ENCODE peak calls at places on chromosomes 16 and 17, in seven cellular contexts. One of them, this sample, is unnamed.

GRCh38 chr17:16940116-16940881 is 31.6 kb downstream of the TNFRSF13B start:
- DNase-seq in K562: no peak
- DNase-seq in H1: peak; percentile 31
- DNase-seq in HepG2: no peak
- DNase-seq in GM12878: no peak
- DNase-seq in SK-N-SH: no peak
- DNase-seq in HCT116: no peak
- DNase-seq in this sample: no peak

GRCh38 chr16:85564277-85565051 is 48.7 kb upstream of the GSE1 start:
- DNase-seq in GM12878: no peak
- DNase-seq in SK-N-SH: no peak
- DNase-seq in HCT116: no peak
- DNase-seq in H1: no peak
- DNase-seq in HepG2: no peak
- DNase-seq in K562: peak; percentile 81
- DNase-seq in this sample: peak; percentile 87

GRCh38 chr17:14866266-14866665 is 398.9 kb downstream of the PMP22 start:
- DNase-seq in HepG2: no peak
- DNase-seq in SK-N-SH: no peak
- DNase-seq in H1: no peak
- DNase-seq in K562: no peak
- DNase-seq in HCT116: no peak
- DNase-seq in GM12878: no peak
- DNase-seq in this sample: no peak

GRCh38 chr17:44363613-44364159 is at the start of gene FAM171A2:
- DNase-seq in HepG2: no peak
- DNase-seq in K562: peak; percentile 78
- DNase-seq in H1: no peak
- DNase-seq in GM12878: no peak
- DNase-seq in SK-N-SH: peak; percentile 97
- DNase-seq in HCT116: no peak
- DNase-seq in this sample: peak; percentile 71

GRCh38 chr17:45345554-45346254 is 28.9 kb upstream of the MAP3K14 start:
- DNase-seq in H1: no peak
- DNase-seq in GM12878: no peak
- DNase-seq in HCT116: no peak
- DNase-seq in HepG2: no peak
- DNase-seq in K562: peak; percentile 93
- DNase-seq in SK-N-SH: no peak
- DNase-seq in this sample: no peak

GRCh38 chr17:64150237-64151015 is 20.5 kb upstream of the ERN1 start:
- DNase-seq in HepG2: peak; percentile 99
- DNase-seq in K562: no peak
- DNase-seq in H1: no peak
- DNase-seq in SK-N-SH: no peak
- DNase-seq in GM12878: no peak
- DNase-seq in HCT116: no peak
- DNase-seq in this sample: no peak

GRCh38 chr17:77735341-77736206 is 222.9 kb upstream of the TNRC6C start:
- DNase-seq in SK-N-SH: peak; percentile 82
- DNase-seq in H1: no peak
- DNase-seq in GM12878: no peak
- DNase-seq in HCT116: no peak
- DNase-seq in HepG2: no peak
- DNase-seq in K562: peak; percentile 74
- DNase-seq in this sample: peak; percentile 48

GRCh38 chr16:11665071-11665491 is 3.2 kb upstream of the SNN start:
- DNase-seq in HepG2: no peak
- DNase-seq in GM12878: no peak
- DNase-seq in SK-N-SH: no peak
- DNase-seq in K562: no peak
- DNase-seq in HCT116: no peak
- DNase-seq in H1: no peak
- DNase-seq in this sample: no peak

GRCh38 chr17:1413281-1413791 is 13.3 kb upstream of the YWHAE start:
- DNase-seq in K562: peak; percentile 73
- DNase-seq in H1: no peak
- DNase-seq in GM12878: no peak
- DNase-seq in HepG2: peak; percentile 77
- DNase-seq in SK-N-SH: peak; percentile 54
- DNase-seq in HCT116: no peak
- DNase-seq in this sample: no peak

GRCh38 chr17:73211745-73212144 is 18.9 kb downstream of the COG1 start:
- DNase-seq in HCT116: no peak
- DNase-seq in SK-N-SH: no peak
- DNase-seq in H1: no peak
- DNase-seq in K562: no peak
- DNase-seq in GM12878: no peak
- DNase-seq in HepG2: no peak
- DNase-seq in this sample: no peak

GRCh38 chr17:4453821-4454591 is 20.3 kb downstream of the SPNS3 start:
- DNase-seq in HCT116: no peak
- DNase-seq in K562: no peak
- DNase-seq in SK-N-SH: no peak
- DNase-seq in H1: no peak
- DNase-seq in GM12878: no peak
- DNase-seq in HepG2: peak; percentile 82
- DNase-seq in this sample: no peak
- TF ChIP-seq JUND in HCT116: no peak
- TF ChIP-seq JUND in K562: no peak
- TF ChIP-seq JUND in SK-N-SH: no peak
- TF ChIP-seq JUND in H1: no peak
- TF ChIP-seq JUND in GM12878: no peak
- TF ChIP-seq JUND in HepG2: peak; percentile 57
- TF ChIP-seq JUND in this sample: no peak

DNA sequence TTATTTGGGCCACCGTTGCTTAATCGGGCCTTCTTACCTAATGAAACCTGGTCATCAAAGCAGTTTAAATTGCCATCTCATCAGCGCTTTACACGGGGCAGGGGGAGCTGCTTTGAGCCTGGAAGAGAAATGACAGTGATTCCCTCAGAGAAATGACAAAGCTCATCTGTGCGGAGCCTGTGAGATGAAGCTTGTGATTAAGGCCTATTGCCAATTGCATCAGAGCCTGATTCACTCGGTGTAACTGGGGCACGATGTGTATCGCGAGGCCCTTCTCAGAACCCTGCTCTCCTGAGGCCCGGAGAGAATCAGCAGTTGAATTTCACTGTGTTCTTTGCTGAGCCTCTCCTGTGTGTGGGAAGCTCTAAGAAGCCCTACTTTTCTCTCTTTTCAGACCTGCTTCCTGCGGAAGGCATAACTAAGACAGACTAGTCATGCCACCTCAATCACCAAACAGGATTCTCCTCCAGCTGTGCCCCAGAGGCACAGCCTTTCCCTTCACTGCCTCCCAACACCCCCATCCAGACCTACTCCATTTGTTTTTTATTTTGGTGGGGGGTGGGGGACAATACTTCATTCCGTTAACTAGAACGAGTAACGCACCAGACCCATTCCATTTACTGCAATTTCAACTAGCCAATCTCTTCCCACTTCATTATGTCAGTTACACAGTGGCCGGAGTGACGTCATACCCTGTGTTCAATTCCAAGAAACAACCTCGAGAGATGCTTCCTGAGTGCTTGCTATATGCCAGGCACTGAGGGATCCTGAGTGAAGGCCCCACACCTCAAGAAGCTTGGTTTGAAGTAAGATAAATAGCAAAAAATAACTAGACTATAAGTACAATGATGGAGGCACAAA is 8.9 kb upstream of the SIAH1 start:
- DNase-seq in H1: no peak
- DNase-seq in SK-N-SH: peak; percentile 67
- DNase-seq in K562: peak; percentile 51
- DNase-seq in HepG2: no peak
- DNase-seq in HCT116: no peak
- DNase-seq in GM12878: no peak
- DNase-seq in this sample: no peak
- TF ChIP-seq JUND in H1: no peak
- TF ChIP-seq JUND in SK-N-SH: no peak
- TF ChIP-seq JUND in K562: peak; percentile 56
- TF ChIP-seq JUND in HepG2: no peak
- TF ChIP-seq JUND in HCT116: no peak
- TF ChIP-seq JUND in GM12878: no peak
- TF ChIP-seq JUND in this sample: no peak

GRCh38 chr16:54291107-54291980 is 4.8 kb upstream of the IRX3 start:
- DNase-seq in K562: no peak
- DNase-seq in H1: no peak
- DNase-seq in HCT116: no peak
- DNase-seq in GM12878: no peak
- DNase-seq in HepG2: no peak
- DNase-seq in SK-N-SH: no peak
- DNase-seq in this sample: no peak

GRCh38 chr16:54290203-54291106 is 3.9 kb upstream of the IRX3 start:
- DNase-seq in H1: no peak
- DNase-seq in HCT116: no peak
- DNase-seq in GM12878: no peak
- DNase-seq in SK-N-SH: no peak
- DNase-seq in K562: no peak
- DNase-seq in HepG2: no peak
- DNase-seq in this sample: no peak

GRCh38 chr16:54288592-54289241 is 2.1 kb upstream of the IRX3 start:
- DNase-seq in SK-N-SH: no peak
- DNase-seq in K562: no peak
- DNase-seq in GM12878: no peak
- DNase-seq in HepG2: no peak
- DNase-seq in H1: no peak
- DNase-seq in HCT116: no peak
- DNase-seq in this sample: no peak

GRCh38 chr16:54287758-54288591 is 1.4 kb upstream of the IRX3 start:
- DNase-seq in K562: no peak
- DNase-seq in HepG2: no peak
- DNase-seq in SK-N-SH: no peak
- DNase-seq in HCT116: no peak
- DNase-seq in GM12878: no peak
- DNase-seq in H1: no peak
- DNase-seq in this sample: peak; percentile 49

DNA sequence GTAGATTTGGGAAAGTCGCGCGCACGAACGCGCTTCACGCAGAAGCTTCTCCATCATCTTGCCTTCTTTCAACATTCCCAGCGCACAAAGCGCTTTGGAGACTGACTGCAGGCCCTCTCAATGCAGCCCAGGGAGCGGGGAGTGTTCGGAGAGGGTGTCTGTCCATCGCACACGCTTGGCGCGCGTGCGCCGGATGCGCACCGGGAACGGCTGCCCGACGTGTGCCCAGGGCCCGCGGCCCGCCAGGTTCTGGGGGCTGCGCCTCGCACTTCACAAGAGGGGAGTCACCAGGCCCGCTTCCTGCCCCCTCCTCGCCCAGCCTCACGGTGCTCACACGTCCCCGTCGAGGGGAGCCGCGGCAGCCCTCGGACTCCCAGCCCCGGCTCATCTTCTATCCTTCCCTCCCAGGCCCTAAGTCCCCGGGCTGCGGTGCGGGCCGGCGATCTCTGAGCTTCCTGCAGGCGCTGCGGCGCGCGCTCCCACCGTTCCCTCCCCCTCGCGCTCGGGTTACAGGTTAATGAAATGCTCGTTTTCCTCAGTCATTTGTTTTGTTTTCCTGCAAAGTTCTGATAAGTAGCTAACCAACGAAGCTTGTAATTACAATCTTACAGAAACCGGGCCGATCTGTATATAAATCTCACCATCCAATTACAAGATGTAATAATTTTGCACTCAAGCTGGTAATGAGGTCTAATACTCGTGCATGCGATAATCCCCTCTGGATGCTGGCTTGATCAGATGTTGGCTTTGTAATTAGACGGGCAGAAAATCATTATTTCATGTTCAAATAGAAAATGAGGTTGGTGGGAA is 2.9 kb upstream of the IRX3 start:
- DNase-seq in SK-N-SH: no peak
- DNase-seq in H1: no peak
- DNase-seq in HepG2: no peak
- DNase-seq in K562: no peak
- DNase-seq in GM12878: no peak
- DNase-seq in HCT116: no peak
- DNase-seq in this sample: no peak
- TF ChIP-seq JUND in SK-N-SH: no peak
- TF ChIP-seq JUND in H1: no peak
- TF ChIP-seq JUND in HepG2: no peak
- TF ChIP-seq JUND in K562: no peak
- TF ChIP-seq JUND in GM12878: no peak
- TF ChIP-seq JUND in HCT116: no peak
- TF ChIP-seq JUND in this sample: no peak

GRCh38 chr16:47142469-47143328 is 1.0 kb downstream of the NETO2 start:
- DNase-seq in H1: no peak
- DNase-seq in GM12878: no peak
- DNase-seq in SK-N-SH: peak; percentile 77
- DNase-seq in K562: peak; percentile 41
- DNase-seq in HepG2: no peak
- DNase-seq in HCT116: no peak
- DNase-seq in this sample: peak; percentile 20
- TF ChIP-seq JUND in H1: no peak
- TF ChIP-seq JUND in GM12878: peak; percentile 37
- TF ChIP-seq JUND in SK-N-SH: no peak
- TF ChIP-seq JUND in K562: no peak
- TF ChIP-seq JUND in HepG2: no peak
- TF ChIP-seq JUND in HCT116: no peak
- TF ChIP-seq JUND in this sample: no peak

This sample was measured in T47D.